ENCODE peak calls at places on chromosomes 16 and 17, in nine cellular contexts. B is osteocyte; A is iPS DF 6.9; R is ovary; E is ELR; Q is tibial nerve; N is activated CD4-positive, alpha-beta T cell treated with anti-CD3 and anti-CD28 coated beads for 4 hours; U is heart right ventricle; C is AG09319. J is an unnamed sample.

GRCh38 chr16:50193594-50193993 is 40.5 kb downstream of the TENT4B start:
- DNase-seq in B (no peak), A (no peak), R (no peak), E (peak), Q (no peak), N (no peak), U (no peak), C (no peak), J (no peak)

GRCh38 chr16:85029413-85029794 is 1.8 kb downstream of the KIAA0513 start:
- DNase-seq in B (no peak), A (no peak), R (no peak), E (peak), Q (no peak), N (peak), U (no peak), C (no peak), J (no peak)

GRCh38 chr17:7549401-7550055 is 670 bp downstream of the TNFSF12 start:
- DNase-seq in B (no peak), A (no peak), R (peak), E (no peak), Q (peak), N (peak), U (no peak), C (no peak), J (no peak)

GRCh38 chr17:32917842-32918241 is 10.1 kb upstream of the TMEM98 start:
- DNase-seq in B (no peak), A (no peak), R (no peak), E (no peak), Q (no peak), N (no peak), U (no peak), C (no peak), J (no peak)

GRCh38 chr17:67157732-67158639 is 87.0 kb downstream of the HELZ start:
- DNase-seq in B (no peak), A (no peak), R (no peak), E (peak), Q (no peak), N (no peak), U (no peak), C (no peak), J (no peak)

GRCh38 chr17:19654901-19655300 is 6.3 kb downstream of the ALDH3A2 start:
- DNase-seq in B (peak), A (no peak), R (no peak), E (no peak), Q (no peak), N (no peak), U (no peak), C (no peak), J (no peak)

GRCh38 chr16:89350701-89351380 is 133.3 kb downstream of the ZNF778 start:
- DNase-seq in B (no peak), A (no peak), R (peak), E (peak), Q (no peak), N (peak), U (no peak), C (no peak), J (no peak)

GRCh38 chr17:39927928-39928867 is 666 bp downstream of the LRRC3C start:
- DNase-seq in B (no peak), A (peak), R (peak), E (peak), Q (no peak), N (no peak), U (peak), C (no peak), J (peak)

GRCh38 chr16:56999409-57000270 is 10.3 kb downstream of the NLRC5 start:
- DNase-seq in B (no peak), A (no peak), R (no peak), E (no peak), Q (no peak), N (peak), U (no peak), C (no peak), J (peak)

GRCh38 chr16:13885700-13886099 is 34.3 kb upstream of the ERCC4 start:
- DNase-seq in B (no peak), A (no peak), R (no peak), E (no peak), Q (no peak), N (no peak), U (no peak), C (no peak), J (no peak)

GRCh38 chr17:29293890-29294579 is at the start of gene NUFIP2:
- DNase-seq in B (peak), A (peak), R (peak), E (peak), Q (peak), N (peak), U (peak), C (peak), J (peak)

GRCh38 chr16:3959148-3959547 is 78.6 kb upstream of the CREBBP start:
- DNase-seq in B (no peak), A (no peak), R (no peak), E (peak), Q (no peak), N (no peak), U (no peak), C (peak), J (no peak)

GRCh38 chr16:67392301-67393059 is 818 bp downstream of the TPPP3 start:
- DNase-seq in B (no peak), A (no peak), R (peak), E (no peak), Q (no peak), N (no peak), U (no peak), C (no peak), J (no peak)

GRCh38 chr16:55871411-55872038 is 3.6 kb downstream of the CES5A start:
- DNase-seq in B (no peak), A (no peak), R (no peak), E (no peak), Q (no peak), N (no peak), U (no peak), C (no peak), J (peak)

GRCh38 chr17:34255841-34256240 is 756 bp downstream of the CCL2 start:
- DNase-seq in B (no peak), A (no peak), R (no peak), E (no peak), Q (no peak), N (no peak), U (no peak), C (no peak), J (no peak)

GRCh38 chr17:50043290-50044148 is 12.4 kb upstream of the ITGA3 start:
- DNase-seq in B (no peak), A (no peak), R (no peak), E (no peak), Q (peak), N (no peak), U (no peak), C (no peak), J (no peak)

GRCh38 chr16:74862743-74863244 is 88.2 kb upstream of the FA2H start:
- DNase-seq in B (no peak), A (no peak), R (no peak), E (peak), Q (peak), N (no peak), U (no peak), C (no peak), J (no peak)

GRCh38 chr17:74417178-74418045 is 14.5 kb upstream of the GPRC5C start:
- DNase-seq in B (no peak), A (no peak), R (no peak), E (peak), Q (no peak), N (no peak), U (no peak), C (no peak), J (no peak)

GRCh38 chr16:84007520-84007919 is 35.1 kb downstream of the SLC38A8 start:
- DNase-seq in B (no peak), A (no peak), R (no peak), E (no peak), Q (no peak), N (no peak), U (no peak), C (no peak), J (no peak)

GRCh38 chr17:35170968-35171771 is 23.0 kb downstream of the SLC35G3 start:
- DNase-seq in B (no peak), A (no peak), R (no peak), E (peak), Q (no peak), N (peak), U (no peak), C (no peak), J (no peak)

J was measured in lower leg skin.